ENCODE peak calls at places on chromosomes 11 and 22, in six cellular contexts. N is ovary, Y is HepG2, G is A549, P is SK-N-SH, F is transverse colon. M is an unnamed sample.

GRCh38 chr11:111846640-111847039 is 24.7 kb downstream of the ALG9 start:
- DNase-seq in Y (no peak), P (no peak), G (no peak), N (no peak), F (no peak), M (no peak)

GRCh38 chr22:20037419-20037818 is 16.5 kb downstream of the TANGO2 start:
- DNase-seq in Y (no peak), N (no peak), F (no peak), P (no peak), G (no peak), M (no peak)

GRCh38 chr11:72439455-72439854 is 5.1 kb upstream of the CLPB start:
- DNase-seq in N (no peak), P (no peak), Y (no peak), F (no peak), G (no peak), M (no peak)

GRCh38 chr22:24184057-24184798 is 2.9 kb downstream of the SUSD2 start:
- DNase-seq in N (peak; percentile 17), G (no peak), P (peak; percentile 13), F (no peak), Y (no peak), M (no peak)

GRCh38 chr11:73262851-73263495 is 9.2 kb upstream of the P2RY6 start:
- DNase-seq in F (no peak), N (no peak), G (no peak), P (no peak), Y (no peak), M (no peak)

GRCh38 chr22:46023558-46023981 is 46.6 kb upstream of the WNT7B start:
- DNase-seq in P (no peak), F (peak; percentile 9), Y (no peak), N (peak; percentile 28), G (no peak), M (peak; percentile 61)

GRCh38 chr11:134242376-134242775 is 10.8 kb downstream of the THYN1 start:
- DNase-seq in P (no peak), N (no peak), F (no peak), Y (no peak), G (no peak), M (no peak)

GRCh38 chr11:126442523-126442922 is 87.0 kb downstream of the ST3GAL4 start:
- DNase-seq in P (peak; percentile 63), N (no peak), G (no peak), Y (no peak), F (no peak), M (no peak)

GRCh38 chr11:14860511-14860910 is 31.5 kb downstream of the CYP2R1 start:
- DNase-seq in N (no peak), F (no peak), G (no peak), Y (no peak), P (no peak), M (no peak)

GRCh38 chr11:71425851-71426250 is 22.3 kb downstream of the DHCR7 start:
- DNase-seq in N (no peak), Y (no peak), P (no peak), G (no peak), F (no peak), M (no peak)

GRCh38 chr11:113715882-113716625 is 9.9 kb upstream of the TMPRSS5 start:
- DNase-seq in N (no peak), P (no peak), G (no peak), Y (no peak), F (no peak), M (no peak)

GRCh38 chr22:39349967-39350802 is at the start of gene SYNGR1:
- DNase-seq in G (no peak), P (peak; percentile 69), N (peak; percentile 63), F (no peak), Y (no peak), M (no peak)

GRCh38 chr11:74429205-74429604 is 31.0 kb upstream of the PGM2L1 start:
- DNase-seq in N (no peak), F (no peak), Y (no peak), G (no peak), P (no peak), M (no peak)

GRCh38 chr11:12706531-12707499 is 32.6 kb downstream of the TEAD1 start:
- DNase-seq in P (no peak), Y (peak; percentile 57), N (no peak), G (no peak), F (peak; percentile 51), M (no peak)

GRCh38 chr11:130480721-130481140 is 32.3 kb downstream of the ADAMTS15 start:
- DNase-seq in F (no peak), N (no peak), Y (no peak), G (no peak), P (no peak), M (no peak)

GRCh38 chr11:117081908-117082307 is 16.3 kb downstream of the SIK3 start:
- DNase-seq in N (no peak), F (no peak), Y (no peak), P (no peak), G (no peak), M (no peak)

GRCh38 chr11:28542556-28542955 is 434.4 kb downstream of the METTL15 start:
- DNase-seq in F (no peak), Y (no peak), P (no peak), G (no peak), N (no peak), M (no peak)

GRCh38 chr22:45612940-45613339 is 58.7 kb upstream of the ATXN10 start:
- DNase-seq in N (no peak), P (no peak), F (no peak), G (no peak), Y (no peak), M (no peak)

GRCh38 chr22:17562906-17563870 is at the start of gene SLC25A18:
- DNase-seq in Y (peak; percentile 53), G (no peak), F (peak; percentile 21), N (no peak), P (no peak), M (no peak)

GRCh38 chr11:108112059-108112458 is 9.3 kb upstream of the ACAT1 start:
- DNase-seq in Y (no peak), F (no peak), P (no peak), G (no peak), N (no peak), M (no peak)

GRCh38 chr11:47499614-47500013 is 50.7 kb upstream of the RAPSN start:
- DNase-seq in G (no peak), P (no peak), F (no peak), N (no peak), Y (no peak), M (no peak)

GRCh38 chr22:50473855-50474671 is 772 bp downstream of the SBF1 start:
- DNase-seq in Y (no peak), P (peak; percentile 81), F (peak; percentile 44), G (no peak), N (peak; percentile 57), M (no peak)

GRCh38 chr22:50473088-50473487 is 1.7 kb downstream of the SBF1 start:
- DNase-seq in P (no peak), G (peak; percentile 60), Y (peak; percentile 35), N (no peak), F (peak; percentile 41), M (no peak)

GRCh38 chr22:50475652-50476002 is 792 bp upstream of the SBF1 start:
- DNase-seq in Y (no peak), G (no peak), P (no peak), F (no peak), N (no peak), M (no peak)

GRCh38 chr22:50476819-50477344 is 2.0 kb upstream of the SBF1 start:
- DNase-seq in N (no peak), F (no peak), Y (no peak), G (no peak), P (no peak), M (no peak)

DNA sequence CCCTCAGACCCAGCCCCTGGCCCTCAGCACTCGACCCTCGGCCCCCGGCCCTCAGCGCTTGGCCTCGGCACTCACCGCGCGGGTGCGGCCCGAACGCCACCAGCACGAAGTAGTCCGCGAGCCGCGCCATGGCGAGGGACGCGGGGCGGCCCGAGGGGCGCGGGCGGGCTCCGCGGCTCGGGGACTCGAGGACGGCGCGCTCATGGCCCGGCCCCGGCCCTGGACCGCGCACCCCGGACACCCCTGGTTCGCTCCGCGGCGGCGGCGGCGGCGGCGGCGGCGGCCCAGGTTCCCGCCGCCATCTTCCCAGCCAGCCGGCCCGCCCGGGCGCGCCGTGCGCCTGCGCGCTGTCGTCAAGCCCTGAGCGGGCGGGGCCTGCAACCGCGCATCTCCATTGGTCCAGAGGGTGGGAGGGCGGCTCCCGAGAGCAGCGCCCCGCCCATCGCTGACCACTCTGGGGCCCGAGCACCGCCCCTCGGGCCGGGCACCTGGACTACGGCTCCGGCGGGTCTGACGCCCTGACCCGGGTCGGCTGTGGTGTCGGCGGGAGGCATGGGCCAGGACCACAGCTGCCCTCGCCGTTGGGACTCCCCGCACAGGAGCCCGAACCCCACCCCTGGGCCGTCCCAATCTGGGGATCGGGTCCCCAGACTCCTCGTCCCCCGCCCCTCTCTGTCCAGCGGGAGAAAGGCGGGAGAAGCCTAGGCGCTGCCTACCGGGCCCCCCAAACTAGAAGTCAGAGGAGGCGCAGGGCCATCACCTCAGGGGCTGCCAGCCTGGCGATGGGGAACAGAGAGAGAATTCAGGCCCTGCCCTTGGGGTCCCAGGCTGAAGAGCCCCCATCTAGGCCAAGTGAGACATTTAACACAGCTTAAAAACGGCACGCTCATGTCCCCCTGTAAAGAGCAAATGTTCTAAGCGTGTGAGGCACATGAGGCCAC is at the start of gene SBF1:
- DNase-seq in N (peak; percentile 94), F (peak; percentile 94), G (peak; percentile 86), P (peak; percentile 100), Y (peak; percentile 79), M (peak; percentile 96)
- TF ChIP-seq EP300 in N (no peak), F (no peak), G (no peak), P (no peak), Y (no peak), M (no peak)

DNA sequence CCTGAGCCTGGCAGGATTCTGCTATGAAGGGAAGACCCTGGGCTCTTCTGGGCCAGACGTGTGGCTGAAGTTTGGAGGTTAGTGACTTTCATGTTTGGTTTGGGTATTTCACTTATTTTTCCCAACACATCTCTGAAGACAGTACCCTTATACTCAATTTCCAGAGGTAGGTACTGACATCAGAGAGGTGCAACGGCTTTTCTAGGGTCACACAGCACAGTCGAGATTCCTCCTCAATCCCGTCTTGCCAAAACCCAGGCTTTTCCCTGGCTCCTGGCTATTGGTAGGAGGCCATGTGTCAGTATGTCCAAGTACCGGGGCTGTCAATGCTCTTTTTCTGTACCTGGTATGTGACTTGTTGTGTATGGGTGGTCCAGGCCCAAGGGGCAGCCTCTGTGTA is 6.1 kb upstream of the PMM1 start:
- DNase-seq in F (no peak), P (no peak), Y (no peak), G (no peak), N (no peak), M (no peak)
- H3K27ac ChIP-seq in F (no peak overlapping the region), P (no peak overlapping the region), Y (no peak overlapping the region), G (no peak overlapping the region), N (peak overlapping the region; percentile 5), M (no peak overlapping the region)

DNA sequence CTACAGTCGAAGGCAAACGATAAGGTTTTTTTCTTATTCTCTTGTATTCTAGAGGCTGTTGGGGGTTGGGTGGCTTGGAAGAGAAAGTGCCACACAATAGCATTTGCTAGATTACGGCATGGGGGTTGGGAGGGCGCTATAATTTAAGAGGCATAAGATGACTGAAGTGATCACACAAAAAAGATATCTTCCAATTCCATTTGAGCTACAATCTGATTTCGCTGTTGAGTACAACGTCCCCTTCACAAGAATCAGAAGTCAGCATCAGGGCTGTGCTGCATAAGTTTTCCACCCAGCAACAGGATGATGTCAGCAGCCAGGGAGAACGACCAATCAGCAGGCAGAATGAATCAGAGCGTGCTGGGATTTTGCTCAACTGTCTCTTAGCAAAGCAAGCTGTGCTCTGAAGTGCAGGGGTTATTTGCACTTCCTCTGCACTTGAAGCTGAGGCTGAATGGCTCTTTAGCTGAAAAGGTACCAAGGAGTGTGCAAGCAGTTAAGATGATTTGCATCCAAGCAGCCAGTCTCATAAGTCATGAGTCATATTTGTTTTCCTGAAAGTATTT is 23.2 kb upstream of the SESN3 start:
- DNase-seq in N (peak; percentile 71), P (peak; percentile 72), Y (peak; percentile 32), G (peak; percentile 18), F (peak; percentile 84), M (peak; percentile 82)
- TF ChIP-seq EP300 in N (no peak), P (peak; percentile 73), Y (no peak), G (no peak), F (no peak), M (no peak)

GRCh38 chr22:30607300-30607930 is 441 bp downstream of the TCN2 start:
- DNase-seq in F (no peak), P (no peak), Y (no peak), G (no peak), N (no peak), M (no peak)
- H3K27ac ChIP-seq in F (peak overlapping the region; percentile 90), P (peak overlapping the region; percentile 64), Y (no peak overlapping the region), G (peak overlapping the region; percentile 78), N (no peak overlapping the region), M (peak overlapping the region; percentile 75)

M was measured in suprapubic skin.